ENCODE peak calls at places on chromosomes 12 and 14, in seven cellular contexts. J is colonic mucosa; Y is CD8-positive, alpha-beta memory T cell; M is BE2C; X is testis; K is uterus; E is mesendoderm. D is an unnamed sample.

GRCh38 chr14:68564826-68565760 is 227.8 kb downstream of the ZFP36L1 start:
- DNase-seq in J (no peak), Y (no peak), M (no peak), X (no peak), K (no peak), E (peak; percentile 93), D (peak; percentile 17)

GRCh38 chr12:74021937-74022336 is 515.7 kb upstream of the ATXN7L3B start:
- DNase-seq in J (peak; percentile 24), Y (no peak), M (peak; percentile 65), X (peak; percentile 84), K (no peak), E (peak; percentile 91), D (peak; percentile 82)

GRCh38 chr12:107134558-107134957 is 41.2 kb upstream of the CRY1 start:
- DNase-seq in J (no peak), Y (peak; percentile 12), M (peak; percentile 54), X (peak; percentile 27), K (no peak), E (peak; percentile 95), D (peak; percentile 53)

GRCh38 chr12:93950321-93950720 is 198.1 kb upstream of the PLXNC1 start:
- DNase-seq in J (no peak), Y (no peak), M (no peak), X (no peak), K (no peak), E (no peak), D (no peak)

GRCh38 chr12:120981407-120981921 is 3.1 kb downstream of the HNF1A start:
- DNase-seq in J (peak; percentile 74), Y (no peak), M (no peak), X (no peak), K (no peak), E (no peak), D (peak; percentile 62)

GRCh38 chr12:12405882-12406281 is 49.0 kb downstream of the BORCS5 start:
- DNase-seq in J (peak; percentile 77), Y (no peak), M (no peak), X (no peak), K (peak; percentile 21), E (no peak), D (peak; percentile 43)

GRCh38 chr12:10612954-10613333 is 465 bp downstream of the MAGOHB start:
- DNase-seq in J (no peak), Y (no peak), M (no peak), X (no peak), K (no peak), E (peak; percentile 55), D (no peak)

GRCh38 chr14:58663494-58664111 is 25.8 kb downstream of the DACT1 start:
- DNase-seq in J (no peak), Y (no peak), M (peak; percentile 51), X (no peak), K (no peak), E (peak; percentile 98), D (peak; percentile 56)

GRCh38 chr14:54383811-54384210 is 13.0 kb upstream of the CDKN3 start:
- DNase-seq in J (no peak), Y (no peak), M (no peak), X (no peak), K (no peak), E (no peak), D (no peak)

GRCh38 chr12:69779928-69780327 is 41.3 kb downstream of the RAB3IP start:
- DNase-seq in J (no peak), Y (no peak), M (peak; percentile 64), X (peak; percentile 22), K (no peak), E (peak; percentile 84), D (no peak)

GRCh38 chr12:106044773-106045172 is 94.0 kb downstream of the NUAK1 start:
- DNase-seq in J (no peak), Y (no peak), M (peak; percentile 66), X (no peak), K (no peak), E (no peak), D (no peak)

DNA sequence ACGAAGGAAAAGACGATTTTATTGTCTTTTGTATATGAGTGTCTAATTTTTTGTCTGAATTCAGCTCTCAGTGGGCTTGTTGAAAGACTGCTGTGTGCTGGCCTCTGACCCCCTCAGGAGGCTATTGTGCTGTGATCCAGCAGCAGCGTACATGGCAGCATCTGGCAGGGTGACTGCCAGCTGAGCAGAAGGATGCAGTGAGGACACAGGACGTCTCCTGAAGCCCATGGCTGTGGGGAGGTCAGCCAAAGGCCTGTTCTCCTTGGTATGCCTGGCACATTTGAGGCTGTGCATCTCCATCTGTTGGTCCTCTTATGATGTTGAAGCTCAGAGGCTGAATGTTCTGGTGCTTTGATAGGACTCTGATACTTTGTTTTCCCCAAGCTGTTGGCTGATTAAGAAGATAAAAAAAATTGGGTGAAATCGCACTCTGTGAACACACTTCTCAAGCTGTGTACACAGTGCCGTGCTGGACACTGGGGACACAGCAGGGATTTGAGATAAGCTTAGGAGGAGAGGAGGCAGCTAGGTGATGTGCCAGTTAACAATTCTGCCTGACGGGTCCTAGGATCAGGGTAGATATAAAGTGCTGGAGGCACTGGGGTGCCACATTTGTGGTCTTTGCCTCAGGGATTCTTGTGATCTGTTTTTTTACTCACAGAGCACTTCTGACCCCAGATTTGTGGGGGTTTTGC is 37.5 kb downstream of the EID3 start:
- DNase-seq in J (no peak), Y (no peak), M (no peak), X (peak; percentile 51), K (no peak), E (no peak), D (no peak)
- H3K4me1 ChIP-seq in J (no peaks in the 10 kb centered on the region), Y (no peaks in the 10 kb centered on the region), M (no peaks in the 10 kb centered on the region), X (peaks cover 26% of the 10 kb centered on the region), K (no peaks in the 10 kb centered on the region), E (no peaks in the 10 kb centered on the region), D (no peaks in the 10 kb centered on the region)

GRCh38 chr14:105442834-105443233 is 23.2 kb downstream of the MTA1 start:
- DNase-seq in J (no peak), Y (no peak), M (peak; percentile 6), X (no peak), K (no peak), E (no peak), D (no peak)
- H3K4me1 ChIP-seq in J (no peaks in the 10 kb centered on the region), Y (no peaks in the 10 kb centered on the region), M (peaks cover 2% of the 10 kb centered on the region), X (no peaks in the 10 kb centered on the region), K (no peaks in the 10 kb centered on the region), E (no peaks in the 10 kb centered on the region), D (no peaks in the 10 kb centered on the region)

DNA sequence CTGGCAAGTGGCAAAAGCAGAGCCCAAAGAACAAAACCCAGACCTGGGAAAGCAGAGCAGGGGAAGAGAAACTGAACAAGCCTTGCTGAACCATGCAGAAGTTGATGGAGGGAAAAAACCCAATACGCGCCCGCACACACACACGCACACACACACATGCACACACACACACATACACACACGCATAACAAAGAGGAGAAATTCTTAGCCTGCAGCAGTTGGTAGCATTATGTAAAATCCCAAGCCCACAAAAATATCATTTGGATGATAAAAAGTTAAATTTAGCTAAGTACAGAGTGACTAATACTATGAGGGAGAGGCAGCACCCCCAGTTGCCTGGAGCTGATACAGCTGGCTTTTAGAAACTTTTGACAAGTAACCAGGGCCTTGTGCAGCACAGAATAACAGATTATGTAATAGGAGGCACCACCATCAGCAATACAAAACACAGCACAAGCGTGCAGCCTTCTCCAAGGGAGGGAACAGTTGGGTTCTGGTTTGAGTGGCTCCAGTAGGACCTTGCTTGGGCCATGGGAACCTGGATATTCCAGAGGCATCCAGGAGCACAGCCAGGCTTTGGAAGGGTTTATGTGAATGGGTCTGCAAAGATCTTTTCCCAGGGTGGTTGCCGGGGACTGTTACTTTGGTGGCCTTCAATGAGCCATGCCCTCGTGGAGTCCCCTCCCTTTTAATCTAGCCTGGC is 35.3 kb downstream of the PITPNM2 start:
- DNase-seq in J (no peak), Y (no peak), M (no peak), X (peak; percentile 74), K (peak; percentile 78), E (no peak), D (no peak)
- H3K4me1 ChIP-seq in J (no peaks in the 10 kb centered on the region), Y (peaks cover 72% of the 10 kb centered on the region), M (no peaks in the 10 kb centered on the region), X (peaks cover 23% of the 10 kb centered on the region), K (peaks cover 9% of the 10 kb centered on the region), E (peaks cover 6% of the 10 kb centered on the region), D (no peaks in the 10 kb centered on the region)

GRCh38 chr14:92960706-92961566 is 38.0 kb downstream of the CHGA start:
- DNase-seq in J (no peak), Y (no peak), M (no peak), X (no peak), K (no peak), E (peak; percentile 40), D (no peak)
- H3K4me1 ChIP-seq in J (peaks cover 7% of the 10 kb centered on the region), Y (no peaks in the 10 kb centered on the region), M (peaks cover 42% of the 10 kb centered on the region), X (peaks cover 15% of the 10 kb centered on the region), K (no peaks in the 10 kb centered on the region), E (no peaks in the 10 kb centered on the region), D (no peaks in the 10 kb centered on the region)

GRCh38 chr14:92121670-92122350 is at the start of the genes CPSF2 and NDUFB1:
- DNase-seq in J (peak; percentile 91), Y (peak; percentile 76), M (peak; percentile 88), X (peak; percentile 94), K (peak; percentile 82), E (peak; percentile 88), D (peak; percentile 82)

GRCh38 chr14:92122351-92122677 is 545 bp downstream of the CPSF2 start:
- DNase-seq in J (peak; percentile 32), Y (no peak), M (peak; percentile 19), X (no peak), K (no peak), E (peak; percentile 74), D (no peak)

GRCh38 chr14:92121207-92121669 is 268 bp downstream of the NDUFB1 start:
- DNase-seq in J (no peak), Y (no peak), M (no peak), X (peak; percentile 66), K (no peak), E (no peak), D (no peak)

DNA sequence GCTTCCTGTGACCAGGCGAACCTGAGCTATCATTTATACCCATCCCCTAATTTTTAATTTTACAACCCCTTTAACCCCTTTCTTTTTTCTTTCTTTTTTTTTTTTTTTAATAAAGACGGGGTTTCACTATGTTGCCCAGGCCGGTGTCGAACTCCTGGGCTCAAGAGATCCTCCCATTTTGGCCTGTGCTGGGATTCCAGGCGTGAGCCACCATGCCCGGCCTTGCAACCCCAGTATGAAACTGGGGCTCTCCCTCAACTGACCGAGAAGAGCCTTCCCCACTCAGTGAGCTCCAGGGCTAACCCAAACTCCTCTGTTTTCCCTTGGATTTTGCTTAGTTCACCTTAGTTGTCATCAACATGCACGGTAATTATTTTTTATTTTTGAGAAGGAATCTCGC is 992 bp downstream of the CPSF2 start:
- DNase-seq in J (no peak), Y (no peak), M (no peak), X (no peak), K (no peak), E (no peak), D (no peak)
- H3K4me1 ChIP-seq in J (no peaks in the 10 kb centered on the region), Y (peaks cover 30% of the 10 kb centered on the region), M (peaks cover 6% of the 10 kb centered on the region), X (peaks cover 29% of the 10 kb centered on the region), K (peaks cover 11% of the 10 kb centered on the region), E (no peaks in the 10 kb centered on the region), D (peaks cover 3% of the 10 kb centered on the region)

GRCh38 chr14:100667706-100668105 is 59.0 kb upstream of the DLK1 start:
- DNase-seq in J (no peak), Y (no peak), M (no peak), X (no peak), K (no peak), E (no peak), D (no peak)
- H3K4me1 ChIP-seq in J (peaks cover 7% of the 10 kb centered on the region), Y (no peaks in the 10 kb centered on the region), M (peaks cover 35% of the 10 kb centered on the region), X (peaks cover 54% of the 10 kb centered on the region), K (no peaks in the 10 kb centered on the region), E (peaks cover 3% of the 10 kb centered on the region), D (peaks cover 2% of the 10 kb centered on the region)